ENCODE peak calls at places on chromosomes 2 and 18, in ten cellular contexts. One of them, this sample, is unnamed.

GRCh38 chr2:101337877-101338276 is 29.4 kb upstream of the RNF149 start:
- DNase-seq in GM23248: peak
- DNase-seq in aorta: no peak
- DNase-seq in NCI-H1105: no peak
- DNase-seq in iris pigment epithelial cell: peak
- DNase-seq in activated CD8-positive, alpha-beta memory T cell treated with anti-CD3 and anti-CD28 coated beads for 4 hours: no peak
- DNase-seq in activated CD4-positive, CD25-positive, alpha-beta regulatory T cell: no peak
- DNase-seq in stimulated activated CD4-positive, alpha-beta T cell treated with anti-CD3 and anti-CD28 coated beads, Interleukin-2, amount 100 ng/mL, for 48 hours: no peak
- DNase-seq in activated CD4-positive, alpha-beta T cell treated with anti-CD3 and anti-CD28 coated beads, Interleukin-2, amount 10 ng/mL, durations not matched to agents 24 days and 14 days: no peak
- DNase-seq in fibroblast of mammary gland: peak
- DNase-seq in this sample: no peak

GRCh38 chr18:13660510-13660909 is 65.8 kb downstream of the FAM210A start:
- DNase-seq in NCI-H1105: no peak
- DNase-seq in activated CD4-positive, CD25-positive, alpha-beta regulatory T cell: no peak
- DNase-seq in iris pigment epithelial cell: no peak
- DNase-seq in activated CD8-positive, alpha-beta memory T cell treated with anti-CD3 and anti-CD28 coated beads for 4 hours: no peak
- DNase-seq in GM23248: peak
- DNase-seq in stimulated activated CD4-positive, alpha-beta T cell treated with anti-CD3 and anti-CD28 coated beads, Interleukin-2, amount 100 ng/mL, for 48 hours: no peak
- DNase-seq in fibroblast of mammary gland: peak
- DNase-seq in aorta: no peak
- DNase-seq in activated CD4-positive, alpha-beta T cell treated with anti-CD3 and anti-CD28 coated beads, Interleukin-2, amount 10 ng/mL, durations not matched to agents 24 days and 14 days: no peak
- DNase-seq in this sample: no peak

GRCh38 chr2:12352891-12353290 is 363.8 kb upstream of the TRIB2 start:
- DNase-seq in stimulated activated CD4-positive, alpha-beta T cell treated with anti-CD3 and anti-CD28 coated beads, Interleukin-2, amount 100 ng/mL, for 48 hours: no peak
- DNase-seq in activated CD4-positive, CD25-positive, alpha-beta regulatory T cell: no peak
- DNase-seq in activated CD4-positive, alpha-beta T cell treated with anti-CD3 and anti-CD28 coated beads, Interleukin-2, amount 10 ng/mL, durations not matched to agents 24 days and 14 days: no peak
- DNase-seq in NCI-H1105: peak
- DNase-seq in activated CD8-positive, alpha-beta memory T cell treated with anti-CD3 and anti-CD28 coated beads for 4 hours: no peak
- DNase-seq in GM23248: no peak
- DNase-seq in aorta: no peak
- DNase-seq in iris pigment epithelial cell: no peak
- DNase-seq in fibroblast of mammary gland: no peak
- DNase-seq in this sample: no peak

GRCh38 chr2:105813405-105813804 is 68.7 kb downstream of the NCK2 start:
- DNase-seq in iris pigment epithelial cell: no peak
- DNase-seq in fibroblast of mammary gland: no peak
- DNase-seq in stimulated activated CD4-positive, alpha-beta T cell treated with anti-CD3 and anti-CD28 coated beads, Interleukin-2, amount 100 ng/mL, for 48 hours: no peak
- DNase-seq in aorta: no peak
- DNase-seq in GM23248: no peak
- DNase-seq in NCI-H1105: no peak
- DNase-seq in activated CD8-positive, alpha-beta memory T cell treated with anti-CD3 and anti-CD28 coated beads for 4 hours: no peak
- DNase-seq in activated CD4-positive, CD25-positive, alpha-beta regulatory T cell: no peak
- DNase-seq in activated CD4-positive, alpha-beta T cell treated with anti-CD3 and anti-CD28 coated beads, Interleukin-2, amount 10 ng/mL, durations not matched to agents 24 days and 14 days: no peak
- DNase-seq in this sample: no peak

GRCh38 chr2:54665436-54665856 is 58.0 kb upstream of the EML6 start:
- DNase-seq in activated CD4-positive, CD25-positive, alpha-beta regulatory T cell: no peak
- DNase-seq in activated CD4-positive, alpha-beta T cell treated with anti-CD3 and anti-CD28 coated beads, Interleukin-2, amount 10 ng/mL, durations not matched to agents 24 days and 14 days: peak
- DNase-seq in activated CD8-positive, alpha-beta memory T cell treated with anti-CD3 and anti-CD28 coated beads for 4 hours: no peak
- DNase-seq in GM23248: peak
- DNase-seq in stimulated activated CD4-positive, alpha-beta T cell treated with anti-CD3 and anti-CD28 coated beads, Interleukin-2, amount 100 ng/mL, for 48 hours: peak
- DNase-seq in iris pigment epithelial cell: peak
- DNase-seq in NCI-H1105: no peak
- DNase-seq in fibroblast of mammary gland: peak
- DNase-seq in aorta: no peak
- DNase-seq in this sample: peak

GRCh38 chr2:12479042-12479601 is 237.6 kb upstream of the TRIB2 start:
- DNase-seq in NCI-H1105: no peak
- DNase-seq in activated CD8-positive, alpha-beta memory T cell treated with anti-CD3 and anti-CD28 coated beads for 4 hours: no peak
- DNase-seq in fibroblast of mammary gland: peak
- DNase-seq in activated CD4-positive, CD25-positive, alpha-beta regulatory T cell: no peak
- DNase-seq in activated CD4-positive, alpha-beta T cell treated with anti-CD3 and anti-CD28 coated beads, Interleukin-2, amount 10 ng/mL, durations not matched to agents 24 days and 14 days: peak
- DNase-seq in aorta: no peak
- DNase-seq in iris pigment epithelial cell: peak
- DNase-seq in stimulated activated CD4-positive, alpha-beta T cell treated with anti-CD3 and anti-CD28 coated beads, Interleukin-2, amount 100 ng/mL, for 48 hours: no peak
- DNase-seq in GM23248: peak
- DNase-seq in this sample: no peak

GRCh38 chr2:46983065-46983801 is 67.6 kb upstream of the MCFD2 start:
- DNase-seq in iris pigment epithelial cell: peak
- DNase-seq in aorta: no peak
- DNase-seq in NCI-H1105: no peak
- DNase-seq in fibroblast of mammary gland: peak
- DNase-seq in activated CD8-positive, alpha-beta memory T cell treated with anti-CD3 and anti-CD28 coated beads for 4 hours: no peak
- DNase-seq in stimulated activated CD4-positive, alpha-beta T cell treated with anti-CD3 and anti-CD28 coated beads, Interleukin-2, amount 100 ng/mL, for 48 hours: no peak
- DNase-seq in activated CD4-positive, CD25-positive, alpha-beta regulatory T cell: no peak
- DNase-seq in activated CD4-positive, alpha-beta T cell treated with anti-CD3 and anti-CD28 coated beads, Interleukin-2, amount 10 ng/mL, durations not matched to agents 24 days and 14 days: no peak
- DNase-seq in GM23248: peak
- DNase-seq in this sample: peak

GRCh38 chr18:79493211-79493800 is 97.6 kb downstream of the NFATC1 start:
- DNase-seq in GM23248: no peak
- DNase-seq in activated CD4-positive, CD25-positive, alpha-beta regulatory T cell: no peak
- DNase-seq in activated CD4-positive, alpha-beta T cell treated with anti-CD3 and anti-CD28 coated beads, Interleukin-2, amount 10 ng/mL, durations not matched to agents 24 days and 14 days: no peak
- DNase-seq in NCI-H1105: no peak
- DNase-seq in stimulated activated CD4-positive, alpha-beta T cell treated with anti-CD3 and anti-CD28 coated beads, Interleukin-2, amount 100 ng/mL, for 48 hours: no peak
- DNase-seq in aorta: peak
- DNase-seq in iris pigment epithelial cell: no peak
- DNase-seq in fibroblast of mammary gland: no peak
- DNase-seq in activated CD8-positive, alpha-beta memory T cell treated with anti-CD3 and anti-CD28 coated beads for 4 hours: no peak
- DNase-seq in this sample: no peak

GRCh38 chr18:6001867-6002266 is 106.5 kb upstream of the TMEM200C start:
- DNase-seq in activated CD4-positive, alpha-beta T cell treated with anti-CD3 and anti-CD28 coated beads, Interleukin-2, amount 10 ng/mL, durations not matched to agents 24 days and 14 days: no peak
- DNase-seq in fibroblast of mammary gland: peak
- DNase-seq in NCI-H1105: no peak
- DNase-seq in stimulated activated CD4-positive, alpha-beta T cell treated with anti-CD3 and anti-CD28 coated beads, Interleukin-2, amount 100 ng/mL, for 48 hours: no peak
- DNase-seq in aorta: no peak
- DNase-seq in activated CD8-positive, alpha-beta memory T cell treated with anti-CD3 and anti-CD28 coated beads for 4 hours: no peak
- DNase-seq in iris pigment epithelial cell: peak
- DNase-seq in activated CD4-positive, CD25-positive, alpha-beta regulatory T cell: no peak
- DNase-seq in GM23248: no peak
- DNase-seq in this sample: no peak

GRCh38 chr2:165601866-165602636 is 132.6 kb downstream of the CSRNP3 start:
- DNase-seq in aorta: no peak
- DNase-seq in NCI-H1105: peak
- DNase-seq in iris pigment epithelial cell: peak
- DNase-seq in GM23248: peak
- DNase-seq in activated CD4-positive, CD25-positive, alpha-beta regulatory T cell: no peak
- DNase-seq in stimulated activated CD4-positive, alpha-beta T cell treated with anti-CD3 and anti-CD28 coated beads, Interleukin-2, amount 100 ng/mL, for 48 hours: no peak
- DNase-seq in activated CD8-positive, alpha-beta memory T cell treated with anti-CD3 and anti-CD28 coated beads for 4 hours: no peak
- DNase-seq in fibroblast of mammary gland: peak
- DNase-seq in activated CD4-positive, alpha-beta T cell treated with anti-CD3 and anti-CD28 coated beads, Interleukin-2, amount 10 ng/mL, durations not matched to agents 24 days and 14 days: no peak
- DNase-seq in this sample: no peak

GRCh38 chr18:36942264-36942663 is 113.3 kb downstream of the KIAA1328 start:
- DNase-seq in NCI-H1105: no peak
- DNase-seq in aorta: no peak
- DNase-seq in activated CD4-positive, CD25-positive, alpha-beta regulatory T cell: no peak
- DNase-seq in fibroblast of mammary gland: peak
- DNase-seq in activated CD4-positive, alpha-beta T cell treated with anti-CD3 and anti-CD28 coated beads, Interleukin-2, amount 10 ng/mL, durations not matched to agents 24 days and 14 days: peak
- DNase-seq in stimulated activated CD4-positive, alpha-beta T cell treated with anti-CD3 and anti-CD28 coated beads, Interleukin-2, amount 100 ng/mL, for 48 hours: no peak
- DNase-seq in iris pigment epithelial cell: peak
- DNase-seq in activated CD8-positive, alpha-beta memory T cell treated with anti-CD3 and anti-CD28 coated beads for 4 hours: no peak
- DNase-seq in GM23248: peak
- DNase-seq in this sample: peak

GRCh38 chr2:55161295-55162210 is 70.5 kb downstream of the CLHC1 start:
- DNase-seq in NCI-H1105: no peak
- DNase-seq in stimulated activated CD4-positive, alpha-beta T cell treated with anti-CD3 and anti-CD28 coated beads, Interleukin-2, amount 100 ng/mL, for 48 hours: no peak
- DNase-seq in fibroblast of mammary gland: no peak
- DNase-seq in activated CD4-positive, CD25-positive, alpha-beta regulatory T cell: no peak
- DNase-seq in activated CD4-positive, alpha-beta T cell treated with anti-CD3 and anti-CD28 coated beads, Interleukin-2, amount 10 ng/mL, durations not matched to agents 24 days and 14 days: no peak
- DNase-seq in aorta: no peak
- DNase-seq in iris pigment epithelial cell: no peak
- DNase-seq in activated CD8-positive, alpha-beta memory T cell treated with anti-CD3 and anti-CD28 coated beads for 4 hours: no peak
- DNase-seq in GM23248: peak
- DNase-seq in this sample: no peak

GRCh38 chr2:12774381-12774780 is 57.6 kb downstream of the TRIB2 start:
- DNase-seq in stimulated activated CD4-positive, alpha-beta T cell treated with anti-CD3 and anti-CD28 coated beads, Interleukin-2, amount 100 ng/mL, for 48 hours: no peak
- DNase-seq in activated CD4-positive, alpha-beta T cell treated with anti-CD3 and anti-CD28 coated beads, Interleukin-2, amount 10 ng/mL, durations not matched to agents 24 days and 14 days: no peak
- DNase-seq in activated CD8-positive, alpha-beta memory T cell treated with anti-CD3 and anti-CD28 coated beads for 4 hours: no peak
- DNase-seq in GM23248: no peak
- DNase-seq in NCI-H1105: no peak
- DNase-seq in aorta: no peak
- DNase-seq in iris pigment epithelial cell: no peak
- DNase-seq in fibroblast of mammary gland: peak
- DNase-seq in activated CD4-positive, CD25-positive, alpha-beta regulatory T cell: no peak
- DNase-seq in this sample: no peak

GRCh38 chr18:45837283-45838070 is 12.0 kb downstream of the SIGLEC15 start:
- DNase-seq in activated CD4-positive, alpha-beta T cell treated with anti-CD3 and anti-CD28 coated beads, Interleukin-2, amount 10 ng/mL, durations not matched to agents 24 days and 14 days: peak
- DNase-seq in aorta: peak
- DNase-seq in activated CD4-positive, CD25-positive, alpha-beta regulatory T cell: peak
- DNase-seq in iris pigment epithelial cell: peak
- DNase-seq in GM23248: peak
- DNase-seq in fibroblast of mammary gland: peak
- DNase-seq in NCI-H1105: no peak
- DNase-seq in activated CD8-positive, alpha-beta memory T cell treated with anti-CD3 and anti-CD28 coated beads for 4 hours: no peak
- DNase-seq in stimulated activated CD4-positive, alpha-beta T cell treated with anti-CD3 and anti-CD28 coated beads, Interleukin-2, amount 100 ng/mL, for 48 hours: peak
- DNase-seq in this sample: no peak

GRCh38 chr18:39414009-39414700 is 1848.6 kb upstream of the CELF4 start:
- DNase-seq in activated CD4-positive, CD25-positive, alpha-beta regulatory T cell: no peak
- DNase-seq in NCI-H1105: no peak
- DNase-seq in stimulated activated CD4-positive, alpha-beta T cell treated with anti-CD3 and anti-CD28 coated beads, Interleukin-2, amount 100 ng/mL, for 48 hours: no peak
- DNase-seq in fibroblast of mammary gland: peak
- DNase-seq in aorta: no peak
- DNase-seq in activated CD8-positive, alpha-beta memory T cell treated with anti-CD3 and anti-CD28 coated beads for 4 hours: no peak
- DNase-seq in iris pigment epithelial cell: peak
- DNase-seq in activated CD4-positive, alpha-beta T cell treated with anti-CD3 and anti-CD28 coated beads, Interleukin-2, amount 10 ng/mL, durations not matched to agents 24 days and 14 days: no peak
- DNase-seq in GM23248: peak
- DNase-seq in this sample: no peak

GRCh38 chr2:201983174-201983573 is 50.5 kb upstream of the FZD7 start:
- DNase-seq in NCI-H1105: no peak
- DNase-seq in aorta: no peak
- DNase-seq in activated CD8-positive, alpha-beta memory T cell treated with anti-CD3 and anti-CD28 coated beads for 4 hours: no peak
- DNase-seq in activated CD4-positive, CD25-positive, alpha-beta regulatory T cell: no peak
- DNase-seq in fibroblast of mammary gland: no peak
- DNase-seq in activated CD4-positive, alpha-beta T cell treated with anti-CD3 and anti-CD28 coated beads, Interleukin-2, amount 10 ng/mL, durations not matched to agents 24 days and 14 days: no peak
- DNase-seq in GM23248: no peak
- DNase-seq in stimulated activated CD4-positive, alpha-beta T cell treated with anti-CD3 and anti-CD28 coated beads, Interleukin-2, amount 100 ng/mL, for 48 hours: no peak
- DNase-seq in iris pigment epithelial cell: no peak
- DNase-seq in this sample: no peak

GRCh38 chr2:96470636-96471035 is 34.5 kb downstream of the NEURL3 start:
- DNase-seq in stimulated activated CD4-positive, alpha-beta T cell treated with anti-CD3 and anti-CD28 coated beads, Interleukin-2, amount 100 ng/mL, for 48 hours: peak
- DNase-seq in NCI-H1105: no peak
- DNase-seq in aorta: peak
- DNase-seq in activated CD4-positive, CD25-positive, alpha-beta regulatory T cell: peak
- DNase-seq in activated CD4-positive, alpha-beta T cell treated with anti-CD3 and anti-CD28 coated beads, Interleukin-2, amount 10 ng/mL, durations not matched to agents 24 days and 14 days: peak
- DNase-seq in activated CD8-positive, alpha-beta memory T cell treated with anti-CD3 and anti-CD28 coated beads for 4 hours: no peak
- DNase-seq in iris pigment epithelial cell: peak
- DNase-seq in fibroblast of mammary gland: peak
- DNase-seq in GM23248: peak
- DNase-seq in this sample: no peak

GRCh38 chr2:173159794-173160463 is 84.3 kb downstream of the MAP3K20 start:
- DNase-seq in fibroblast of mammary gland: peak
- DNase-seq in activated CD8-positive, alpha-beta memory T cell treated with anti-CD3 and anti-CD28 coated beads for 4 hours: no peak
- DNase-seq in aorta: peak
- DNase-seq in GM23248: peak
- DNase-seq in stimulated activated CD4-positive, alpha-beta T cell treated with anti-CD3 and anti-CD28 coated beads, Interleukin-2, amount 100 ng/mL, for 48 hours: no peak
- DNase-seq in NCI-H1105: no peak
- DNase-seq in iris pigment epithelial cell: peak
- DNase-seq in activated CD4-positive, alpha-beta T cell treated with anti-CD3 and anti-CD28 coated beads, Interleukin-2, amount 10 ng/mL, durations not matched to agents 24 days and 14 days: no peak
- DNase-seq in activated CD4-positive, CD25-positive, alpha-beta regulatory T cell: no peak
- DNase-seq in this sample: no peak

GRCh38 chr2:100733344-100734187 is 86.4 kb upstream of the NPAS2 start:
- DNase-seq in fibroblast of mammary gland: peak
- DNase-seq in GM23248: peak
- DNase-seq in activated CD4-positive, CD25-positive, alpha-beta regulatory T cell: no peak
- DNase-seq in NCI-H1105: no peak
- DNase-seq in aorta: no peak
- DNase-seq in activated CD4-positive, alpha-beta T cell treated with anti-CD3 and anti-CD28 coated beads, Interleukin-2, amount 10 ng/mL, durations not matched to agents 24 days and 14 days: no peak
- DNase-seq in stimulated activated CD4-positive, alpha-beta T cell treated with anti-CD3 and anti-CD28 coated beads, Interleukin-2, amount 100 ng/mL, for 48 hours: no peak
- DNase-seq in activated CD8-positive, alpha-beta memory T cell treated with anti-CD3 and anti-CD28 coated beads for 4 hours: no peak
- DNase-seq in iris pigment epithelial cell: peak
- DNase-seq in this sample: no peak

GRCh38 chr2:186984966-186985365 is 136.0 kb upstream of the ZSWIM2 start:
- DNase-seq in stimulated activated CD4-positive, alpha-beta T cell treated with anti-CD3 and anti-CD28 coated beads, Interleukin-2, amount 100 ng/mL, for 48 hours: no peak
- DNase-seq in GM23248: no peak
- DNase-seq in fibroblast of mammary gland: no peak
- DNase-seq in activated CD4-positive, alpha-beta T cell treated with anti-CD3 and anti-CD28 coated beads, Interleukin-2, amount 10 ng/mL, durations not matched to agents 24 days and 14 days: no peak
- DNase-seq in NCI-H1105: no peak
- DNase-seq in aorta: no peak
- DNase-seq in activated CD4-positive, CD25-positive, alpha-beta regulatory T cell: no peak
- DNase-seq in activated CD8-positive, alpha-beta memory T cell treated with anti-CD3 and anti-CD28 coated beads for 4 hours: no peak
- DNase-seq in iris pigment epithelial cell: no peak
- DNase-seq in this sample: no peak

GRCh38 chr2:120765911-120766757 is 30.5 kb downstream of the GLI2 start:
- DNase-seq in GM23248: peak
- DNase-seq in aorta: peak
- DNase-seq in activated CD4-positive, CD25-positive, alpha-beta regulatory T cell: no peak
- DNase-seq in activated CD8-positive, alpha-beta memory T cell treated with anti-CD3 and anti-CD28 coated beads for 4 hours: no peak
- DNase-seq in activated CD4-positive, alpha-beta T cell treated with anti-CD3 and anti-CD28 coated beads, Interleukin-2, amount 10 ng/mL, durations not matched to agents 24 days and 14 days: no peak
- DNase-seq in stimulated activated CD4-positive, alpha-beta T cell treated with anti-CD3 and anti-CD28 coated beads, Interleukin-2, amount 100 ng/mL, for 48 hours: no peak
- DNase-seq in iris pigment epithelial cell: peak
- DNase-seq in NCI-H1105: no peak
- DNase-seq in fibroblast of mammary gland: peak
- DNase-seq in this sample: no peak

GRCh38 chr2:216936954-216937357 is 77.1 kb upstream of the TNP1 start:
- DNase-seq in NCI-H1105: no peak
- DNase-seq in iris pigment epithelial cell: peak
- DNase-seq in aorta: no peak
- DNase-seq in GM23248: peak
- DNase-seq in activated CD8-positive, alpha-beta memory T cell treated with anti-CD3 and anti-CD28 coated beads for 4 hours: no peak
- DNase-seq in activated CD4-positive, alpha-beta T cell treated with anti-CD3 and anti-CD28 coated beads, Interleukin-2, amount 10 ng/mL, durations not matched to agents 24 days and 14 days: no peak
- DNase-seq in stimulated activated CD4-positive, alpha-beta T cell treated with anti-CD3 and anti-CD28 coated beads, Interleukin-2, amount 100 ng/mL, for 48 hours: no peak
- DNase-seq in activated CD4-positive, CD25-positive, alpha-beta regulatory T cell: no peak
- DNase-seq in fibroblast of mammary gland: no peak
- DNase-seq in this sample: no peak

GRCh38 chr18:44229693-44230108 is 451.0 kb upstream of the SETBP1 start:
- DNase-seq in activated CD4-positive, alpha-beta T cell treated with anti-CD3 and anti-CD28 coated beads, Interleukin-2, amount 10 ng/mL, durations not matched to agents 24 days and 14 days: no peak
- DNase-seq in aorta: peak
- DNase-seq in iris pigment epithelial cell: peak
- DNase-seq in stimulated activated CD4-positive, alpha-beta T cell treated with anti-CD3 and anti-CD28 coated beads, Interleukin-2, amount 100 ng/mL, for 48 hours: no peak
- DNase-seq in activated CD4-positive, CD25-positive, alpha-beta regulatory T cell: no peak
- DNase-seq in NCI-H1105: peak
- DNase-seq in fibroblast of mammary gland: peak
- DNase-seq in activated CD8-positive, alpha-beta memory T cell treated with anti-CD3 and anti-CD28 coated beads for 4 hours: no peak
- DNase-seq in GM23248: peak
- DNase-seq in this sample: no peak

GRCh38 chr2:85132834-85133637 is at the start of gene TCF7L1:
- DNase-seq in stimulated activated CD4-positive, alpha-beta T cell treated with anti-CD3 and anti-CD28 coated beads, Interleukin-2, amount 100 ng/mL, for 48 hours: peak
- DNase-seq in activated CD8-positive, alpha-beta memory T cell treated with anti-CD3 and anti-CD28 coated beads for 4 hours: no peak
- DNase-seq in iris pigment epithelial cell: peak
- DNase-seq in activated CD4-positive, CD25-positive, alpha-beta regulatory T cell: no peak
- DNase-seq in fibroblast of mammary gland: peak
- DNase-seq in aorta: peak
- DNase-seq in NCI-H1105: no peak
- DNase-seq in activated CD4-positive, alpha-beta T cell treated with anti-CD3 and anti-CD28 coated beads, Interleukin-2, amount 10 ng/mL, durations not matched to agents 24 days and 14 days: peak
- DNase-seq in GM23248: peak
- DNase-seq in this sample: no peak

GRCh38 chr18:10850828-10851227 is 298.5 kb downstream of the PIEZO2 start:
- DNase-seq in fibroblast of mammary gland: no peak
- DNase-seq in stimulated activated CD4-positive, alpha-beta T cell treated with anti-CD3 and anti-CD28 coated beads, Interleukin-2, amount 100 ng/mL, for 48 hours: no peak
- DNase-seq in activated CD4-positive, alpha-beta T cell treated with anti-CD3 and anti-CD28 coated beads, Interleukin-2, amount 10 ng/mL, durations not matched to agents 24 days and 14 days: no peak
- DNase-seq in GM23248: no peak
- DNase-seq in NCI-H1105: no peak
- DNase-seq in iris pigment epithelial cell: peak
- DNase-seq in activated CD4-positive, CD25-positive, alpha-beta regulatory T cell: no peak
- DNase-seq in activated CD8-positive, alpha-beta memory T cell treated with anti-CD3 and anti-CD28 coated beads for 4 hours: no peak
- DNase-seq in aorta: no peak
- DNase-seq in this sample: no peak

GRCh38 chr2:136238214-136238551 is 120.2 kb upstream of the CXCR4 start:
- DNase-seq in activated CD4-positive, CD25-positive, alpha-beta regulatory T cell: no peak
- DNase-seq in aorta: no peak
- DNase-seq in iris pigment epithelial cell: peak
- DNase-seq in activated CD8-positive, alpha-beta memory T cell treated with anti-CD3 and anti-CD28 coated beads for 4 hours: no peak
- DNase-seq in fibroblast of mammary gland: peak
- DNase-seq in stimulated activated CD4-positive, alpha-beta T cell treated with anti-CD3 and anti-CD28 coated beads, Interleukin-2, amount 100 ng/mL, for 48 hours: no peak
- DNase-seq in NCI-H1105: no peak
- DNase-seq in activated CD4-positive, alpha-beta T cell treated with anti-CD3 and anti-CD28 coated beads, Interleukin-2, amount 10 ng/mL, durations not matched to agents 24 days and 14 days: no peak
- DNase-seq in GM23248: peak
- DNase-seq in this sample: no peak

GRCh38 chr2:134603966-134604365 is 114.8 kb downstream of the TMEM163 start:
- DNase-seq in aorta: no peak
- DNase-seq in iris pigment epithelial cell: no peak
- DNase-seq in fibroblast of mammary gland: no peak
- DNase-seq in activated CD8-positive, alpha-beta memory T cell treated with anti-CD3 and anti-CD28 coated beads for 4 hours: no peak
- DNase-seq in activated CD4-positive, CD25-positive, alpha-beta regulatory T cell: no peak
- DNase-seq in GM23248: no peak
- DNase-seq in activated CD4-positive, alpha-beta T cell treated with anti-CD3 and anti-CD28 coated beads, Interleukin-2, amount 10 ng/mL, durations not matched to agents 24 days and 14 days: no peak
- DNase-seq in stimulated activated CD4-positive, alpha-beta T cell treated with anti-CD3 and anti-CD28 coated beads, Interleukin-2, amount 100 ng/mL, for 48 hours: no peak
- DNase-seq in NCI-H1105: no peak
- DNase-seq in this sample: no peak

GRCh38 chr2:182173944-182174622 is 188.4 kb downstream of the PPP1R1C start:
- DNase-seq in activated CD4-positive, alpha-beta T cell treated with anti-CD3 and anti-CD28 coated beads, Interleukin-2, amount 10 ng/mL, durations not matched to agents 24 days and 14 days: no peak
- DNase-seq in activated CD4-positive, CD25-positive, alpha-beta regulatory T cell: no peak
- DNase-seq in stimulated activated CD4-positive, alpha-beta T cell treated with anti-CD3 and anti-CD28 coated beads, Interleukin-2, amount 100 ng/mL, for 48 hours: no peak
- DNase-seq in aorta: no peak
- DNase-seq in activated CD8-positive, alpha-beta memory T cell treated with anti-CD3 and anti-CD28 coated beads for 4 hours: no peak
- DNase-seq in GM23248: no peak
- DNase-seq in iris pigment epithelial cell: no peak
- DNase-seq in fibroblast of mammary gland: no peak
- DNase-seq in NCI-H1105: no peak
- DNase-seq in this sample: no peak